ENCODE peak calls at places on chromosomes 4 and X, in nine cellular contexts. W is choroid plexus epithelial cell, F is GM06990, K is body of pancreas, Y is gastrocnemius medialis, N is cardiac muscle cell, I is fibroblast of mammary gland, E is progenitor cell of endocrine pancreas, V is uterus. A is an unnamed sample.

GRCh38 chr4:81085291-81085690 is 54.8 kb downstream of the BMP3 start:
- DNase-seq in N (peak), F (no peak), V (no peak), E (no peak), Y (no peak), I (no peak), K (no peak), W (peak), A (no peak)

GRCh38 chrX:8731579-8732395 is at the start of gene ANOS1:
- DNase-seq in K (peak), E (peak), N (peak), V (no peak), Y (peak), F (no peak), W (peak), I (no peak), A (no peak)

GRCh38 chrX:153769865-153770605 is 6.0 kb downstream of the PLXNB3 start:
- DNase-seq in Y (no peak), I (no peak), W (no peak), F (no peak), K (no peak), E (no peak), N (no peak), V (no peak), A (peak)

GRCh38 chrX:9166566-9166909 is 132.6 kb upstream of the FAM9B start:
- DNase-seq in Y (no peak), K (no peak), F (no peak), W (no peak), E (no peak), N (no peak), I (peak), V (no peak), A (no peak)

GRCh38 chr4:173181769-173182374 is 13.3 kb downstream of the GALNT7 start:
- DNase-seq in N (peak), V (no peak), K (no peak), E (no peak), F (no peak), W (peak), Y (no peak), I (peak), A (no peak)

GRCh38 chr4:157713342-157713741 is 459.5 kb downstream of the GASK1B start:
- DNase-seq in E (no peak), F (no peak), Y (no peak), W (no peak), K (no peak), V (peak), N (no peak), I (peak), A (no peak)

GRCh38 chr4:22607382-22607781 is 85.4 kb upstream of the GBA3 start:
- DNase-seq in I (peak), W (peak), N (peak), Y (peak), V (peak), K (peak), F (peak), E (peak), A (no peak)

GRCh38 chr4:152894673-152895072 is 41.5 kb upstream of the FHDC1 start:
- DNase-seq in W (peak), F (no peak), Y (no peak), K (no peak), V (no peak), E (no peak), I (peak), N (peak), A (no peak)

GRCh38 chrX:2677764-2678163 is 13.3 kb upstream of the CD99 start:
- DNase-seq in W (peak), F (no peak), V (peak), K (peak), I (peak), N (peak), Y (peak), E (no peak), A (no peak)

GRCh38 chrX:37010496-37010895 is 2.3 kb downstream of the FAM47C start:
- DNase-seq in W (no peak), K (no peak), N (no peak), E (no peak), Y (no peak), V (no peak), I (no peak), F (no peak), A (no peak)

DNA sequence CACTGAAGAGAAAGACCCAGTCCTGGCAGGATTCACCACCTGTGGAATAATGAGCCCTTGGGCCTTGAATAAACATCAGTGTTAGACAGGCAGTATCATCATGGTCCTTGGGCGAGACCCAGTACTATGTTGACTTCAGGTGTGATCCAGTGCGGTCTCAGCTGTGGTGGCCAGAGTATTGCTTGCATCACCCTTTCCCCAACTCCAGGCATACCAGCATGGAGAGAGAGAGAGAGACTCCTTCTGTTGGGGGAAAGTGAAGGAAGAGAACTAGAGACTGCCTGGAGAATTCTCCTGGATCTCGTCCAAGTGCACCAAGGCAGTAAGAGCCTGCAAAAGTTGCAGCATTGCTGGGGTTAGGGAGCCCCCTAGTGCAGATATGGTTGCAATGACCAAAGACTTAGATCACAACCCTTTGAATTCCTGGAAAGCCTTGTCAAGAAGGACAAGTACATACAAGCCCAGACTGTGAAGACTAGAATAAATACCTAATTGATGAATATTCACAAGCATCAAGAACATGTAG is 61.1 kb upstream of the VAMP7 start:
- DNase-seq in K (peak), F (peak), W (peak), Y (peak), I (peak), V (peak), E (peak), N (peak), A (peak)
- TF ChIP-seq CTCF in K (peak), F (peak), W (peak), Y (peak), I (peak), V (peak), E (peak), N (peak), A (peak)

DNA sequence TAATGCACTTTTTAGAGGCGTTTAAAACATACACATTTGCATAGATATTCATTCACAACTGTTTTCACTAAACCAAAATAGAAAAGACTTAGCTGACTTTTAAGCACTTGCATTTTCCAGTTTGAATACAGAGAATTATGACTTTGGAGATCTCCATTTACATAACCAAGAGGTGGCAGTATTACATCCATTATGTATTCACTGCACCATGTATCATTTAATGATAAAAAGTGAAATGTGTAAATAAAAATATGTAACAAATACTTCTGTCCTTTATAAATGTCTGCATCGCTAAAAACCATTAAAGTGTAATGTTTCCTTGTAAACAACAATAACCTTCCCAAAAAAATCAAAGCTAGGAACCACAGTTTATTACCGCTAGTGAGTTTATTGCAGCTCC is 413.2 kb downstream of the FGF13 start:
- DNase-seq in N (no peak), V (no peak), Y (no peak), F (no peak), E (no peak), I (no peak), K (no peak), W (no peak), A (no peak)
- TF ChIP-seq CTCF in N (no peak), V (no peak), Y (no peak), F (no peak), E (no peak), I (no peak), K (no peak), W (no peak), A (no peak)

DNA sequence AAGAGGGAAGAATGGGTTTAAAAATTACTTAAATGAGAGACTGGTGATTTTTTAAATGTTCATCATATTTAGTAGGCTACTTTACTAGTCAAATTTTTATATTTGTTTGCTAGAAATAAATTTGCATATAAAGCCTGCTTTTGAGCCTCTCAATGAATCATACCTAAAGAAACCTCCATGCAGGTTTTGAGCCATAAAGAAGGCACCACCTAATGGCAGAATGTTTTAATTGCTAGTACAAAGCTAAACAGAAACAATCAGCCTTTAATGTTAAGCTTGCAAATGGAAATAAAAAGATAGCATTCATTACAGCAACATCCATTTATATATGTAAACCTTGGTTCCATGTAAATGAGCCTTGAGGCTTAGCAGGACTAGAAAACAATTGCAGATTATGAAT is 989.7 kb downstream of the CCSER1 start:
- DNase-seq in K (no peak), E (no peak), N (peak), F (no peak), V (no peak), Y (no peak), W (peak), I (peak), A (peak)
- TF ChIP-seq CTCF in K (peak), E (peak), N (peak), F (peak), V (no peak), Y (no peak), W (peak), I (no peak), A (no peak)

DNA sequence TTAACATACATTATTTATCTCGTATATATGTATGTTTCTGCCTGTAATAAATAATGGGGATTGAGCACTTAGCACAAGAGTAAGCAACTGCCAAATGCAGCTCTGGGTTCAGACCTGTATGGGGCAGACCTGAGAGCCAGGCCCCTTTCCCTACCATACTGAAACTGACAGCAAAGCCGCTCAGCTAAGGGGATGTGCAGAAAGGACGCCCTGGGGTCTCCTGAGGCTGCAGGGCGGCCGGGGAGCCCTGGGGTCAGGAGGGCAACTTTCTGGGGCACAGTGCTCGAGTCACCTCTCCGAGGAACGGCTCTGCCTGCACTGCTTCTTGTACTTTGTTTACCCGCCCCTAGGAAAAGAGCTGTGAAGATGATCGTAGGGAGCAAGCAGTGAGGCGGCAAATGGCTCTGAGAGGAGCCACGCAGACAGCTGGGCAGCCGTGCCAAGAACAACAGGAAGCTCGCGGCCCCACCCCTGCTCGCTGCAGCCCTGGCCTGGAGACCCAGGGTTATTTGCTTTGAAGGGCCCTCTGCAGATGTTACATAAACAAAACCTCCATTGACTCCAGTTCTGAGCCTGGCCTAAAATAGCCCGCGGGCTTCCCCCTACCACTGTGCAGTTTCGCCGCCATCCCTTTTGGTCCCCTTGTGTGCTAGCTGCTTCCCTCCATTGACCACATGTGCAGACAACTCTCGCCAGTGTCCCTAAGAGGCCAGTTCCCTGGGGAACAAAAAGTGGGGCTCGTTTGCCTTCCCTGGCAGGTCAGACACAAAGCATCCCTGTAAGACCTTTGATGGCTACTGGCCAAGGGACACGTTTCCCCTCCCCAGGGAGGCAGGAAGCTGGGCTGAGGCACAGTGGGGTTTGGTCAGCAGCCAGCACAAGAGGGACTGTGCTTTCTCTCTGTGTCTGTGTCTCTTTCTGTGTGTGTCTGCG is 111.3 kb upstream of the LNX1 start:
- DNase-seq in N (peak), Y (peak), V (peak), E (no peak), K (peak), I (peak), W (peak), F (peak), A (peak)
- TF ChIP-seq CTCF in N (no peak), Y (no peak), V (no peak), E (peak), K (no peak), I (no peak), W (peak), F (peak), A (no peak)

GRCh38 chr4:59247032-59247431 is 1953.1 kb upstream of the ADGRL3 start:
- DNase-seq in V (no peak), E (no peak), F (no peak), K (no peak), N (no peak), W (peak), I (no peak), Y (no peak), A (no peak)
- TF ChIP-seq CTCF in V (no peak), E (peak), F (no peak), K (peak), N (no peak), W (peak), I (no peak), Y (no peak), A (no peak)

GRCh38 chr4:77306496-77306895 is 149.5 kb downstream of the CCNG2 start:
- DNase-seq in K (peak), F (no peak), I (no peak), E (no peak), W (no peak), N (no peak), V (no peak), Y (no peak), A (no peak)

GRCh38 chr4:77310931-77311330 is 153.9 kb downstream of the CCNG2 start:
- DNase-seq in W (no peak), Y (no peak), K (no peak), V (no peak), E (no peak), F (no peak), I (no peak), N (peak), A (no peak)

GRCh38 chr4:77309496-77309895 is 152.5 kb downstream of the CCNG2 start:
- DNase-seq in W (no peak), F (no peak), V (no peak), E (no peak), N (no peak), Y (no peak), I (no peak), K (no peak), A (no peak)

GRCh38 chr4:77308843-77309242 is 151.8 kb downstream of the CCNG2 start:
- DNase-seq in Y (no peak), I (peak), K (no peak), W (peak), F (no peak), E (no peak), V (no peak), N (peak), A (peak)

DNA sequence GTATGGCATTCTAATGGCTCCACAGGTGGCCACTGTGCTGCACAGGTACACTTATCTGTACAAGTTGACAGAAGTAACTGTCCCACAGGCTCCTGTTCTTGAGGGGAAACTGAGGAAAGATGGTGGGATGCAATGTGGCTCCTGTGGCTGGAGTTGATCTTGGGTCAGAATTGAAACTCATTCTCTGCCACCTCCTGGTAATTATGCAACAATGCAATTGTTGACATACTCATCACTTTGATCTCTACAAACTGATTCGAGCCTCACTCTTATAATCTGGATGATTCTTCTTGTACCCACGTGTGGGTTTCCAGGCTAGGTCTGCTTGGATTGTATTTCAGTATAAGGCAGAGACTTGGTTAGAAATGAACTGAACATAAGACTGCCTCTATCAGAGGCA is 148.8 kb downstream of the CCNG2 start:
- DNase-seq in F (no peak), E (no peak), V (no peak), Y (no peak), N (no peak), I (no peak), K (no peak), W (no peak), A (no peak)
- TF ChIP-seq CTCF in F (no peak), E (no peak), V (no peak), Y (no peak), N (no peak), I (no peak), K (peak), W (no peak), A (no peak)

GRCh38 chr4:100421356-100421978 is 96.4 kb downstream of the EMCN start:
- DNase-seq in Y (no peak), I (peak), E (no peak), K (no peak), V (no peak), F (no peak), W (peak), N (peak), A (no peak)
- TF ChIP-seq CTCF in Y (peak), I (peak), E (peak), K (peak), V (peak), F (peak), W (peak), N (peak), A (peak)